ENCODE peak calls at places on chromosome 2, in nine cellular contexts. W is T-helper 2 cell; Z is astrocyte of the spinal cord; B is GM06990; A is activated CD4-positive, alpha-beta T cell treated with anti-CD3 and anti-CD28 coated beads, Interleukin-2, amount 50 U/mL, for 4 hours; X is psoas muscle; P is mucosa of descending colon; M is SW 1271; U is activated gamma-delta T cell treated with Interleukin-2 at 50 U/mL for 16 hours. F is an unnamed sample.
A peak's percentile ranks its signal among the peaks of the same experiment; 100 is the strongest.

GRCh38 chr2:219877714-219878113 is 250.3 kb downstream of the SLC4A3 start:
- DNase-seq in Z (no peak), W (no peak), P (no peak), B (no peak), X (no peak), U (no peak), A (no peak), M (no peak), F (no peak)

GRCh38 chr2:158539176-158539895 is 82.6 kb downstream of the PKP4 start:
- DNase-seq in U (no peak), Z (peak; percentile 81), W (no peak), P (no peak), B (no peak), X (no peak), M (peak; percentile 25), A (no peak), F (no peak)

GRCh38 chr2:26562811-26563645 is 78.1 kb downstream of the CIB4 start:
- DNase-seq in X (no peak), U (no peak), A (no peak), P (no peak), B (no peak), W (no peak), Z (peak; percentile 61), M (no peak), F (no peak)

GRCh38 chr2:3034396-3034795 is 343.2 kb downstream of the EIPR1 start:
- DNase-seq in W (no peak), A (no peak), Z (no peak), X (no peak), M (no peak), P (no peak), U (no peak), B (no peak), F (no peak)

GRCh38 chr2:148565272-148565894 is 79.2 kb upstream of the EPC2 start:
- DNase-seq in X (no peak), Z (no peak), M (no peak), A (no peak), U (no peak), P (no peak), B (no peak), W (no peak), F (no peak)

GRCh38 chr2:202238234-202239197 is at the start of gene SUMO1:
- DNase-seq in M (peak; percentile 81), P (peak; percentile 95), X (peak; percentile 90), W (peak; percentile 87), A (peak; percentile 89), U (peak; percentile 89), Z (peak; percentile 87), B (peak; percentile 88), F (peak; percentile 86)

GRCh38 chr2:39308778-39309177 is 65.0 kb upstream of the CDKL4 start:
- DNase-seq in A (no peak), X (no peak), B (no peak), W (no peak), Z (no peak), P (no peak), M (no peak), U (no peak), F (no peak)

GRCh38 chr2:239106314-239106908 is 258.5 kb downstream of the TWIST2 start:
- DNase-seq in X (no peak), W (no peak), P (no peak), A (no peak), M (peak; percentile 31), U (no peak), Z (peak; percentile 48), B (no peak), F (no peak)

GRCh38 chr2:136056077-136056688 is 61.8 kb downstream of the CXCR4 start:
- DNase-seq in M (no peak), U (no peak), A (no peak), B (peak; percentile 67), Z (no peak), P (no peak), W (no peak), X (no peak), F (no peak)

GRCh38 chr2:9653485-9654271 is 22.9 kb upstream of the YWHAQ start:
- DNase-seq in Z (no peak), W (no peak), P (no peak), X (no peak), B (peak; percentile 40), M (no peak), A (no peak), U (no peak), F (no peak)

GRCh38 chr2:120875431-120875830 is 139.8 kb downstream of the GLI2 start:
- DNase-seq in W (no peak), B (no peak), P (no peak), M (no peak), X (no peak), U (no peak), A (no peak), Z (no peak), F (no peak)

GRCh38 chr2:179020156-179020750 is 29.7 kb downstream of the CCDC141 start:
- DNase-seq in P (no peak), U (no peak), X (no peak), A (peak; percentile 7), B (no peak), Z (no peak), W (peak; percentile 19), M (no peak), F (peak; percentile 1)

GRCh38 chr2:238865015-238865719 is 17.3 kb downstream of the TWIST2 start:
- DNase-seq in X (no peak), W (no peak), M (no peak), B (no peak), Z (no peak), A (no peak), U (no peak), P (no peak), F (no peak)

GRCh38 chr2:176508984-176509383 is 239.7 kb downstream of the MTX2 start:
- DNase-seq in B (no peak), U (no peak), P (no peak), W (no peak), Z (peak; percentile 66), M (no peak), A (no peak), X (no peak), F (no peak)

GRCh38 chr2:220076734-220077133 is 449.3 kb downstream of the SLC4A3 start:
- DNase-seq in Z (peak; percentile 79), M (no peak), W (no peak), B (no peak), U (no peak), P (no peak), X (no peak), A (no peak), F (no peak)

GRCh38 chr2:137947714-137948336 is 16.4 kb upstream of the HNMT start:
- DNase-seq in A (peak; percentile 25), B (no peak), U (no peak), M (peak; percentile 6), Z (peak; percentile 81), X (peak; percentile 64), P (no peak), W (peak; percentile 7), F (peak; percentile 4)

GRCh38 chr2:165634855-165635254 is 159.2 kb downstream of the GALNT3 start:
- DNase-seq in W (no peak), B (no peak), X (no peak), M (no peak), P (no peak), A (no peak), U (no peak), Z (peak; percentile 88), F (no peak)

GRCh38 chr2:15449542-15450236 is 111.4 kb downstream of the NBAS start:
- DNase-seq in X (no peak), W (no peak), M (no peak), P (no peak), A (no peak), Z (no peak), U (no peak), B (no peak), F (no peak)

GRCh38 chr2:173568054-173568453 is 213.4 kb downstream of the CDCA7 start:
- DNase-seq in W (no peak), M (no peak), B (no peak), P (no peak), U (no peak), A (no peak), X (peak; percentile 23), Z (no peak), F (no peak)

GRCh38 chr2:106267997-106268396 is 73.9 kb upstream of the UXS1 start:
- DNase-seq in M (no peak), W (no peak), B (no peak), A (no peak), X (no peak), Z (no peak), P (no peak), U (no peak), F (no peak)

GRCh38 chr2:127053731-127054603 is 53.0 kb downstream of the BIN1 start:
- DNase-seq in M (no peak), A (no peak), X (peak; percentile 50), P (peak; percentile 72), W (no peak), B (no peak), Z (no peak), U (no peak), F (no peak)